ENCODE peak calls at places on chromosomes 11 and 22, in five cellular contexts. Y is lower leg skin, O is upper lobe of left lung, W is body of pancreas, M is erythroblast. P is an unnamed sample.
A peak's percentile ranks its signal among the peaks of the same experiment; 100 is the strongest.

GRCh38 chr11:26976389-26976788 is 17.5 kb upstream of the FIBIN start:
- DNase-seq in O (no peak), M (no peak), Y (no peak), W (no peak), P (no peak)

GRCh38 chr11:6571434-6572008 is 31.9 kb downstream of the RRP8 start:
- DNase-seq in Y (no peak), W (no peak), O (no peak), M (no peak), P (no peak)

GRCh38 chr11:122598971-122599370 is 56.6 kb upstream of the UBASH3B start:
- DNase-seq in Y (no peak), M (no peak), W (peak; percentile 4), O (no peak), P (no peak)

GRCh38 chr22:29268511-29269229 is 602 bp downstream of the EWSR1 start:
- DNase-seq in O (no peak), W (peak; percentile 67), M (peak; percentile 82), Y (peak; percentile 90), P (no peak)

GRCh38 chr22:27501191-27501936 is 300.2 kb downstream of the MN1 start:
- DNase-seq in W (peak; percentile 69), O (no peak), M (no peak), Y (no peak), P (no peak)

GRCh38 chr11:18012314-18012905 is 437 bp downstream of the SERGEF start:
- DNase-seq in Y (no peak), W (peak; percentile 19), M (peak; percentile 52), O (peak; percentile 23), P (no peak)

GRCh38 chr11:8614497-8614896 is 20.5 kb upstream of the STK33 start:
- DNase-seq in O (no peak), M (no peak), W (no peak), Y (no peak), P (no peak)

GRCh38 chr11:66600219-66600923 is 7.4 kb downstream of the CCS start:
- DNase-seq in Y (no peak), W (no peak), M (no peak), O (no peak), P (no peak)

GRCh38 chr11:68297494-68297811 is 14.9 kb upstream of the LRP5 start:
- DNase-seq in O (no peak), W (no peak), Y (no peak), M (no peak), P (no peak)

GRCh38 chr11:70544774-70545625 is 146.7 kb downstream of the CTTN start:
- DNase-seq in M (no peak), Y (no peak), O (no peak), W (no peak), P (no peak)

GRCh38 chr11:34269031-34269430 is 88.8 kb downstream of the ABTB2 start:
- DNase-seq in W (no peak), Y (no peak), O (no peak), M (no peak), P (no peak)

DNA sequence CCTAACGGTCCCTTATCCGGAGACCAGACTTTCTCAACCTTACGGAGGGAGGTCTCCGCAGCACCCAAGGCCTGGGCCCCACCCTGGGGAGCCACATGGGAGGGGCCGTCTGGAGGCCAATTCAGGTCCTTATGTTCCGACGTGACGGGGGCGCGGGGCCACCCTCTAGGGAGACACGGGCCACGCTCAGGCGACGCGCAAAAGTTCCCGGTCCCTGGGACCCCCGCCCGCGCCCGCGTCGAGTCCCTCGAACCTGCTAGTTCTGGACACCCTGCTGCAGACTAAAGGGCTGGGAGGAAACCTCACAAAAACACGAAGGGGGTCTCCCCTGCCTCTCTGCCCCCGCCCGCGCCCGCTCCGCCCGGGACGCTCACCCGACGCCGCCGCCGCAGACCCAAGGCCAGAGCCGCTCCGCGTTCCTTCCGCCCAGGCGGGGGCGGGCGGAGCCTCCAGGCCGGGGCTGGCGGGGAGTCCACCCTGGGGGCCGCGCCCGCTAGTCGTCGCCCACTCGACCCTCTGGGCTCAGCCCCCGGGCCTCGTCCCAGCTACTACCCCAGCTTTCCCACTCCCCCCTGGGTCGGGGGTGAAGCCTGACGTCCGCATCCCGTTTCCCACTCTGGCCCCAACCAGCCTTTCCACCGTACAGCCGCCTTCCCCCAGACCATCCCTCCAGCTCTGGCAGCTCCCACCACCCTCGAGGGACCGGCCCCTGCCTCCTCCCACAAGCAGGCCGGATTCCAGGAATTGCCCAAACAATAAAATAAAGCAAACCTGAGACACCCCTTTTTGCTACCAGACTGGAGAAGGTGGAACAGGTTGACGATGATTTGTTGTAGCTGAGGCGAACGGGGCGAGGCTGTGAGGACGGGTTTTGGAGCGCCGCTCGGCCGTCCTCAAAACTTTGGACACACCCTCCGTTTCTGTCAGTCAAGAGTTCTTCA is 2.7 kb downstream of the RNH1 start:
- DNase-seq in O (peak; percentile 55), W (no peak), Y (peak; percentile 95), M (peak; percentile 91), P (no peak)
- TF ChIP-seq POLR2A in O (peak; percentile 28), W (no peak), Y (no peak), M (peak; percentile 41), P (no peak)

GRCh38 chr22:49658902-49659280 is 168.8 kb downstream of the BRD1 start:
- DNase-seq in W (no peak), Y (no peak), O (no peak), M (no peak), P (no peak)

GRCh38 chr22:49656291-49656851 is 171.3 kb downstream of the BRD1 start:
- DNase-seq in Y (no peak), O (no peak), W (no peak), M (no peak), P (no peak)

GRCh38 chr22:49657974-49658550 is 169.6 kb downstream of the BRD1 start:
- DNase-seq in M (no peak), W (no peak), O (no peak), Y (no peak), P (no peak)

GRCh38 chr22:49659281-49659923 is 168.3 kb downstream of the BRD1 start:
- DNase-seq in M (no peak), Y (peak; percentile 83), O (peak; percentile 18), W (no peak), P (no peak)

GRCh38 chr22:49657275-49657973 is 170.2 kb downstream of the BRD1 start:
- DNase-seq in W (peak; percentile 67), Y (peak; percentile 93), M (peak; percentile 81), O (peak; percentile 79), P (no peak)
- TF ChIP-seq POLR2A in W (no peak), Y (no peak), M (peak; percentile 69), O (peak; percentile 33), P (no peak)

GRCh38 chr11:62547691-62548281 is 1.2 kb upstream of the AHNAK start:
- DNase-seq in O (no peak), Y (no peak), M (no peak), W (no peak), P (no peak)
- TF ChIP-seq POLR2A in O (no peak), Y (no peak), M (no peak), W (no peak), P (no peak)

GRCh38 chr11:118060081-118060661 is 16.7 kb upstream of the TMPRSS4 start:
- DNase-seq in O (no peak), Y (peak; percentile 82), W (no peak), M (no peak), P (no peak)
- TF ChIP-seq POLR2A in O (no peak), Y (no peak), W (no peak), M (no peak), P (no peak)